ENCODE peak calls at places on chromosomes 11 and 22, in nine cellular contexts. D is BE2C, K is A549, C is endodermal cell, H is cardiac muscle cell, X is IMR-90, S is RWPE2, T is body of pancreas, Y is PC-9. J is an unnamed sample.

GRCh38 chr11:10934293-10934850 is 76.5 kb upstream of the ZBED5 start:
- DNase-seq in S (no peak), C (peak; percentile 66), T (peak; percentile 51), D (no peak), H (peak; percentile 29), Y (no peak), X (no peak), K (no peak), J (no peak)

GRCh38 chr11:697811-698311 is 2.2 kb downstream of the TMEM80 start:
- DNase-seq in S (no peak), H (no peak), D (no peak), K (no peak), X (peak; percentile 76), Y (no peak), C (no peak), T (no peak), J (no peak)

GRCh38 chr11:35927730-35928129 is 16.1 kb upstream of the LDLRAD3 start:
- DNase-seq in H (no peak), X (peak; percentile 38), Y (peak; percentile 99), D (no peak), S (peak; percentile 95), T (peak; percentile 81), K (peak; percentile 80), C (peak; percentile 34), J (no peak)

GRCh38 chr11:77515483-77515882 is 41.6 kb upstream of the PAK1 start:
- DNase-seq in D (no peak), Y (peak; percentile 93), H (no peak), C (no peak), X (no peak), T (no peak), K (peak; percentile 64), S (no peak), J (no peak)

GRCh38 chr22:50252081-50253045 is 1.3 kb upstream of the HDAC10 start:
- DNase-seq in C (peak; percentile 92), H (peak; percentile 68), K (peak; percentile 67), Y (peak; percentile 74), S (no peak), X (peak; percentile 52), D (peak; percentile 86), T (peak; percentile 83), J (no peak)

GRCh38 chr11:123047265-123047946 is 14.5 kb downstream of the HSPA8 start:
- DNase-seq in Y (no peak), C (no peak), D (no peak), H (no peak), K (no peak), T (no peak), S (no peak), X (no peak), J (no peak)

GRCh38 chr11:14858404-14858803 is 33.6 kb downstream of the CYP2R1 start:
- DNase-seq in D (no peak), X (no peak), C (no peak), Y (no peak), K (no peak), S (no peak), T (no peak), H (no peak), J (no peak)

GRCh38 chr11:17734986-17735822 is 623 bp downstream of the KCNC1 start:
- DNase-seq in H (peak; percentile 94), T (peak; percentile 79), C (peak; percentile 93), K (peak; percentile 44), Y (no peak), D (peak; percentile 41), S (no peak), X (peak; percentile 69), J (no peak)

GRCh38 chr11:46903846-46904245 is 14.5 kb downstream of the LRP4 start:
- DNase-seq in S (no peak), T (no peak), X (no peak), D (no peak), H (no peak), Y (no peak), C (peak; percentile 30), K (no peak), J (no peak)

GRCh38 chr11:119416606-119417580 is 6.1 kb downstream of the THY1 start:
- DNase-seq in X (peak; percentile 59), Y (no peak), T (no peak), S (no peak), H (no peak), D (no peak), C (peak; percentile 80), K (no peak), J (no peak)

GRCh38 chr11:65897020-65897471 is 3.1 kb downstream of the FOSL1 start:
- DNase-seq in X (no peak), T (no peak), S (no peak), K (no peak), D (no peak), Y (no peak), C (no peak), H (no peak), J (no peak)

DNA sequence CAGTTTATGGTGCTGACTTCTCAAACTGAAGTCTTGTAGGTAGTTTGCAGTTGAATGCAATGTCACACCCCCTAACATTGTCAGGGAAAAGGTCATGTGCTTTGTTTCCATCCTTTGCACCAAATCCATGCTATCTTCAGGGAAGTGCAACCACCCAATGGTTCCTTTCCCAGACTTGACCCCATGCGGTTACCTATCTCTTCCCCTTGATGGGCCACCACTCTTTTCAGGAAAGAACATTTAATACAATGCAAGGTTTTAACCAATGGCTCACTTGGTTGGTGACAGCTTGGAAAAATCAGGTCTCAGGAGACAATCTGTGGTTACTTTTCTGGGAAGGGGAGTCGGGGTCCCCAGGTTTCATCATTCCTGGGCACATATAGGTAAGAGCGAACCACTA is 2.1 kb downstream of the ABTB2 start:
- DNase-seq in T (no peak), K (no peak), Y (no peak), D (no peak), S (no peak), C (no peak), H (no peak), X (no peak), J (no peak)
- H3K4me3 ChIP-seq in T (no peak overlapping the region), K (peak overlapping the region; percentile 79), Y (peak overlapping the region; percentile 92), D (peak overlapping the region; percentile 60), S (peak overlapping the region; percentile 46), C (peak overlapping the region; percentile 90), H (peak overlapping the region; percentile 84), X (no peak overlapping the region), J (peak overlapping the region; percentile 84)

GRCh38 chr11:85182437-85183109 is 444.6 kb downstream of the DLG2 start:
- DNase-seq in S (no peak), X (peak; percentile 35), D (no peak), T (peak; percentile 21), C (peak; percentile 66), K (peak; percentile 57), H (peak; percentile 60), Y (no peak), J (no peak)
- TF ChIP-seq CTCF in S (peak; percentile 17), X (peak; percentile 31), D (peak; percentile 25), T (no peak), C (peak; percentile 82), K (no peak), H (no peak), Y (peak; percentile 47), J (no peak)

GRCh38 chr22:40334060-40334459 is 12.2 kb upstream of the ADSL start:
- DNase-seq in S (no peak), K (no peak), D (no peak), Y (no peak), C (no peak), X (no peak), H (no peak), T (no peak), J (no peak)
- H3K4me1 ChIP-seq in S (no peaks in the 10 kb centered on the region), K (no peaks in the 10 kb centered on the region), D (peaks cover 12% of the 10 kb centered on the region), Y (no peaks in the 10 kb centered on the region), C (peaks cover 7% of the 10 kb centered on the region), X (peaks cover 4% of the 10 kb centered on the region), H (no peaks in the 10 kb centered on the region), T (no peaks in the 10 kb centered on the region), J (no peaks in the 10 kb centered on the region)

GRCh38 chr22:22195265-22196017 is 49.1 kb upstream of the VPREB1 start:
- DNase-seq in H (peak; percentile 74), C (peak; percentile 98), Y (peak; percentile 53), K (peak; percentile 75), S (no peak), X (peak; percentile 37), T (peak; percentile 90), D (peak; percentile 70), J (no peak)
- H3K4me3 ChIP-seq in H (no peak overlapping the region), C (no peak overlapping the region), Y (no peak overlapping the region), K (no peak overlapping the region), S (no peak overlapping the region), X (no peak overlapping the region), T (no peak overlapping the region), D (no peak overlapping the region), J (no peak overlapping the region)

DNA sequence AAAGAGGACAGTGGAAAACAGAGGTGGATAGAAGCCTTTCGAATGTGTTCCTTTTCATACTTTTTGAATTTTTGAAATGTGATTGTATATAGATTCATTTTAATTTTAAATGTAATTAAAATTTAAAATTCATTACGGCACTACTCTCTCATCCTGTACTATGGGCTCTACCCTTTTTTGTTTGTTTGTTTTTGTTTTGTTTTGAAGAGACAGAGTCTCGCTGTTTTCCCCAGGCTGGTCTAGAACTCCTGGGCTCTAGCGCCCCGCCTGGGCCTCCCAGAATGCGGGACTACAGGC is 11.9 kb upstream of the HDHD5 start:
- DNase-seq in Y (no peak), T (no peak), K (no peak), C (no peak), S (no peak), H (no peak), D (no peak), X (no peak), J (no peak)
- TF ChIP-seq CTCF in Y (peak; percentile 10), T (no peak), K (no peak), C (no peak), S (no peak), H (no peak), D (peak; percentile 45), X (peak; percentile 20), J (no peak)

GRCh38 chr22:40855960-40856512 is 403 bp downstream of the ST13 start:
- DNase-seq in Y (peak; percentile 36), C (peak; percentile 74), D (peak; percentile 44), H (peak; percentile 43), K (peak; percentile 19), S (no peak), T (no peak), X (peak; percentile 18), J (no peak)
- H3K4me1 ChIP-seq in Y (peaks cover 43% of the 10 kb centered on the region), C (peaks cover 13% of the 10 kb centered on the region), D (peaks cover 3% of the 10 kb centered on the region), H (peaks cover 27% of the 10 kb centered on the region), K (peaks cover 45% of the 10 kb centered on the region), S (peaks cover 18% of the 10 kb centered on the region), T (peaks cover 54% of the 10 kb centered on the region), X (peaks cover 9% of the 10 kb centered on the region), J (peaks cover 31% of the 10 kb centered on the region)

DNA sequence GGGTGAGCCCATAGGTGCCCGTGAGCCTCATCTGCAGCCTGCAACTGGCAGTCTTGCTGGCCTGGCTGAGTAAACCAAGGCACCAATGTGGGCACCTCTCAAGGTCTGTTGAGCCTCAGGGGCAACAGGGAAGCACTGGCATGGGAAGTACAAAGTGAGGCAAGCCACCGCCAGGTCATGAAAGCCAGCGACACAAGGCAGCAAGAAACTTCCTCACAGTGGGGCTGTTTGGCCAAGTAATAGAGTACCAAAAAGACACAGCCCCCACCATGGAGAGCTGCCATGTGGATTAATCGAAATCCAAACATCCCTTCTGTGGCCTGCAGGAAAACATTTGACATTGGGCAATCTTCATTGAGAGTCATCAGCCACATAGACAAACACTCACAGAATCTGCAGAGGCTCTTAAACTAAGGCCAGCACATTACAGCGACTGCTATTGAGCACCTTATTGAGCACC is 43.6 kb upstream of the FIBIN start:
- DNase-seq in S (no peak), T (no peak), D (no peak), K (no peak), C (no peak), Y (no peak), X (peak; percentile 94), H (no peak), J (no peak)
- H3K4me3 ChIP-seq in S (no peak overlapping the region), T (no peak overlapping the region), D (no peak overlapping the region), K (no peak overlapping the region), C (no peak overlapping the region), Y (no peak overlapping the region), X (no peak overlapping the region), H (no peak overlapping the region), J (no peak overlapping the region)

GRCh38 chr22:27641049-27641790 is 160.3 kb downstream of the MN1 start:
- DNase-seq in H (no peak), C (no peak), D (no peak), X (peak; percentile 29), T (no peak), K (no peak), S (no peak), Y (no peak), J (no peak)
- TF ChIP-seq CTCF in H (no peak), C (peak; percentile 14), D (no peak), X (no peak), T (no peak), K (no peak), S (no peak), Y (no peak), J (no peak)

J was measured in thoracic aorta.